ENCODE peak calls at places on chromosomes 3 and 15, in four cellular contexts. N, Z, K and P are unnamed samples.

GRCh38 chr15:99425666-99426301 is 140.0 kb upstream of the MEF2A start:
- DNase-seq in Z (peak), K (no peak), N (no peak), P (no peak)

GRCh38 chr15:80418892-80419537 is 14.8 kb downstream of the ARNT2 start:
- DNase-seq in Z (no peak), N (peak), K (peak), P (no peak)

GRCh38 chr3:127671523-127672428 is 976 bp upstream of the ABTB1 start:
- DNase-seq in Z (peak), K (no peak), N (no peak), P (no peak)

GRCh38 chr3:156449712-156450574 is 105.0 kb downstream of the SSR3 start:
- DNase-seq in N (peak), K (peak), Z (no peak), P (no peak)

GRCh38 chr3:183818706-183819624 is 6.4 kb downstream of the MAP6D1 start:
- DNase-seq in Z (no peak), N (no peak), K (no peak), P (no peak)

GRCh38 chr15:33310481-33311311 is at the start of gene RYR3:
- DNase-seq in Z (peak), K (peak), N (no peak), P (peak)

GRCh38 chr3:56254835-56255234 is 213.4 kb downstream of the ERC2 start:
- DNase-seq in N (no peak), K (peak), Z (no peak), P (no peak)

GRCh38 chr3:129530331-129530761 is 1.9 kb downstream of the RHO start:
- DNase-seq in K (peak), N (peak), Z (no peak), P (no peak)

GRCh38 chr15:89809093-89809786 is 5.4 kb downstream of the ANPEP start:
- DNase-seq in K (no peak), Z (no peak), N (no peak), P (no peak)

GRCh38 chr15:25177955-25178801 is 223.4 kb downstream of the SNRPN start:
- DNase-seq in N (no peak), Z (peak), K (no peak), P (no peak)

GRCh38 chr3:56633201-56633600 is 49.9 kb downstream of the TASOR start:
- DNase-seq in Z (no peak), K (no peak), N (no peak), P (no peak)

GRCh38 chr3:44992555-44993470 is 16.8 kb downstream of the EXOSC7 start:
- DNase-seq in Z (no peak), K (peak), N (no peak), P (no peak)

GRCh38 chr15:70698991-70699390 is 64.4 kb downstream of the UACA start:
- DNase-seq in N (no peak), K (no peak), Z (no peak), P (no peak)

GRCh38 chr3:44363591-44363990 is 25.0 kb downstream of the TCAIM start:
- DNase-seq in Z (no peak), K (no peak), N (no peak), P (no peak)

GRCh38 chr3:65177879-65178484 is 490.2 kb upstream of the ADAMTS9 start:
- DNase-seq in Z (no peak), N (peak), K (no peak), P (peak)

GRCh38 chr3:176964656-176965055 is 232.6 kb downstream of the TBL1XR1 start:
- DNase-seq in K (no peak), N (no peak), Z (no peak), P (no peak)

GRCh38 chr15:101258238-101259144 is 6.6 kb upstream of the CHSY1 start:
- DNase-seq in K (peak), N (no peak), Z (no peak), P (peak)

GRCh38 chr3:120767106-120767505 is 24.6 kb downstream of the GTF2E1 start:
- DNase-seq in N (no peak), Z (no peak), K (peak), P (no peak)

GRCh38 chr15:95304116-95304873 is 1026.2 kb upstream of the NR2F2 start:
- DNase-seq in N (no peak), K (no peak), Z (peak), P (no peak)

GRCh38 chr15:36313881-36314280 is 265.5 kb upstream of the CDIN1 start:
- DNase-seq in Z (no peak), N (no peak), K (no peak), P (no peak)

GRCh38 chr3:129526121-129526900 is 2.1 kb upstream of the RHO start:
- DNase-seq in N (no peak), K (no peak), Z (no peak), P (no peak)

GRCh38 chr3:152315623-152316022 is 46.9 kb downstream of the MBNL1 start:
- DNase-seq in N (no peak), K (no peak), Z (no peak), P (no peak)

GRCh38 chr3:123773681-123774431 is 110.3 kb downstream of the MYLK start:
- DNase-seq in N (peak), Z (peak), K (no peak), P (no peak)

GRCh38 chr15:89746386-89746974 is 4.6 kb downstream of the MESP1 start:
- DNase-seq in Z (no peak), N (no peak), K (no peak), P (no peak)

GRCh38 chr15:85580914-85581313 is 200.5 kb downstream of the AKAP13 start:
- DNase-seq in K (no peak), Z (peak), N (no peak), P (no peak)

GRCh38 chr15:29612096-29612495 is 210.2 kb downstream of the TJP1 start:
- DNase-seq in Z (no peak), N (peak), K (no peak), P (peak)

GRCh38 chr3:128067481-128067880 is 15.2 kb downstream of the SEC61A1 start:
- DNase-seq in N (no peak), Z (no peak), K (no peak), P (no peak)

GRCh38 chr3:114504941-114505632 is 211.3 kb downstream of the TIGIT start:
- DNase-seq in Z (no peak), K (peak), N (no peak), P (no peak)

GRCh38 chr3:184767377-184767776 is 44.6 kb upstream of the VPS8 start:
- DNase-seq in K (no peak), N (no peak), Z (no peak), P (no peak)

GRCh38 chr3:101253429-101253828 is 66.9 kb downstream of the IMPG2 start:
- DNase-seq in K (peak), N (no peak), Z (no peak), P (peak)

DNA sequence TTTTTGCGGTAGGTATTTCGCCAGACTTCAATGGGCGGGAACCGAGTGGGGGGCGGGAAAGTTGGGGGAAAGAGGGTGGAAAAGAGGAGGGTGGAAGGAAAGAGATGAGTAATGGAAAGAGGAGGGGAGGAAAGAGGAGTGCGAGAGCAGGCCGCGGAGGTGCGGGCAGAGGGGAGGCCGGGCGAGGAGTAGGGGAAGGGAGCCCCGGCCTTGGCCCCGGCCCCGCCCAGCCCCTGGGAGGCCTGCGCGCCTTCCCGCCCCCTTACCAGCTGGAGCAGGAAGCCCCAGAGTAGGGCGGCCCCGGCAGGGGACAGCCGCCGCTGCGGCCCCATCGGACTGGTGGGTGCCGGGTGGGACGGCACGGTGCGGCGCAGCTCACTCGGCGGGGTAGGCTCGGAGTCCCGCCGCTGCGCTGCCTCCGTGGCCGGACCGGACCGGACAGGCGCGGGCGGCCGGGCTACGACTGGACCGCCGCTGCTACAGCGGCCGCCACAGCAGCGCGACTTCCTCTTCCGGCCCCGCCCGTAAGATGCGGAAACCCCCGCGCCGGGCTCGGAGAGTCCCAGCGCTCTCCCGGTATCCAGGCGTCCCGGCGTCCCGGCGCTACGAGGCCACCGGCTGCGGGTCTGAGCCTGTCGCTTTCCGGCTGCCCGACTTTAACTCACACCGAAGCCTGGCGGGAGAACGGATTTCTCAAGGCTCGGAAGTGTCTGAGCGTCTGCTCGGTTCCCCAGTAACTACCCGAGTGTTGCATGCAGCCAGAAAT is at the start of gene SPPL2A:
- DNase-seq in K (peak), Z (peak), N (peak), P (no peak)
- TF ChIP-seq CTCF in K (no peak), Z (no peak), N (no peak), P (no peak)

DNA sequence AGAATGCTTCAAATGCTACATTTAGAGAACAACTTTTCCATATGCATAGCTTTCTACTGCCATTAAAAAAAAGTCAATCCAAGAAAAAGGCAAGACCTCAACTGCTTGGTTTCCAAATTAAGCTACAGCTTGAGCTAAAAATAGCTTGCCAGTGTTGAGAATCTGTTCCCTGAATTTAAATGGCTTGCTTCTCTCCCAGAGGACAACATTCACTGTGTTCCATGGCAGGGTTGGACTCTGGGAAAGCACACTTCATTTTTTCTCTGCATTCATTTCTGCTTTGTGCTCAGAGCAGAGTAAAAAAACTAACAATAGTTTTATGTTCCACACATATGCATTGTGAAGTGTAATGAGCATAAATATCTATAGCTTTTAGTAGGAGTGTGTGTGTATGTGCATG is 50.3 kb upstream of the ACTL6A start:
- DNase-seq in N (no peak), K (no peak), Z (no peak), P (no peak)
- H3K4me3 ChIP-seq in N (no peak), K (no peak), Z (no peak), P (no peak)

GRCh38 chr3:9792405-9793160 is at the start of the genes ARPC4 and TADA3:
- DNase-seq in N (peak), K (peak), Z (peak), P (peak)
- TF ChIP-seq CTCF in N (no peak), K (no peak), Z (peak), P (no peak)

DNA sequence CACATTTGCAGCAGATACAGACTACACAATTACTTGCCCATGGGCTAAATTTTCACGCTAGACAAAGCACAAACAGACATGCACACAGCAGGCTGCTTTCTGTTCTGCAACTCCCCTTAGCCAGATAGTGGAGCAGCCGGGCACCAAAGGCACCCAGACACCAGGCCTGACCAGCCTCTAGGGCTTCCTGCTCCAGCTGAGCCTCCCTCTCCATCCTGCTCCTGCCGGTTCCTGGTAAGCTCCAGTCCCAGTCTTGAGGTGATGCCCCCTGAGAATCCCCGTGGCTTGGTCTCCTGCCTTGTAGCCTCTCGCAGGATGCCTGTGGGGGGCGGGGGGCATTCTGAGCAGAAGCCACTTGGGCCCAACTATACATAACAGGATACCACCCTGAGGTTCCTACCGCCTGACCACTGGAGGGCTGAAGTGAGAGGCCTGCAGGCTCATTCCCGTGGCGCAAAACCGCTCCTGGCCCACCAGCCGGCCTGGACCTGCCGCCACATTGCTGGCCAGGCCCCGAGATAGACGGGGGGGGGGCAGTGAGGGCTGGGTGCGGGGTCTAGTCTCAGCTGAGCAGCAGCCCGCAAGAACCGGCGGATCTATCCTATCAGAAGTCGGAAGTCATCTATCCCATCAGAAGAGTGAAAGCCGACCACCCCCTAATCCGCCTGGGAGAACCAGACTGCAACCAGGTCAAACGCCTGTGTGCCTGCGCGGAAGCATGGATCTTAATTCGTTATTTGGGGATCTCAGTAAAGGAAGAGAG is 3.9 kb downstream of the FOXL2 start:
- DNase-seq in K (no peak), N (no peak), Z (no peak), P (no peak)
- H3K4me3 ChIP-seq in K (no peak), N (no peak), Z (no peak), P (no peak)

GRCh38 chr3:51974277-51974962 is 444 bp upstream of the ABHD14A start:
- DNase-seq in K (no peak), Z (peak), N (no peak), P (no peak)
- TF ChIP-seq CTCF in K (no peak), Z (peak), N (no peak), P (no peak)

DNA sequence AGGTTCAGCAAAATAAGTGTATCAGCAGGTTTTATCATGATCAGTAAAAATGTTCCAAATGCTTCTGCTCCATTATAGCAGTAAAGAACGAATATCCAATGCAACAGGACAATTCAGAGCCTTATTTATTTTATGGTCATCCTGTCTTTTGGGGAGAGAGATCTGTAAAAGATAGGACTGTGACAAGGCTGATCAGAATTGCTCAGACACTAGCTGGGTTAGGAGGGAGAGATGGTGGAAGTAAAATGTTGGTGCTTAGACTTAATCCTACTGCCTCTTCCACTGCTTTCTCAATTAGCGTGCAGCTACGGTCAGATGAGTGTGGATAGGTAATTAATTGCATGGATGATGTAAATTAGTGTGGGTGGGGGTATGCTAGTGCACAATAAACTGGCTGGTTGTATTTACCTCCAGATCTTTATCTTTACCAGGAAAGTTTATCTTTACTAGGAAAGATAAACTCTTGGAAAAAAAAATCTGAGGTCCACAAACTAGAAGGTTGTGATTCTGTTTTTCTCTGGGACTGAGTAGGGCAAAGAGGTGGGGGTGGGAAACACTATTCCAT is 2.2 kb downstream of the EID1 start:
- DNase-seq in Z (no peak), N (no peak), K (no peak), P (no peak)
- H3K4me3 ChIP-seq in Z (no peak), N (no peak), K (no peak), P (peak)